ENCODE peak calls at places on chromosomes 12 and 14, in eight cellular contexts. Q is heart left ventricle, H is IMR-90, P is spleen, T is GM23338, J is adipocyte, A is brain microvascular endothelial cell, V is osteoblast. E is an unnamed sample.

GRCh38 chr12:73210574-73211204 is 938.5 kb downstream of the TRHDE start:
- DNase-seq in Q (no peak), H (no peak), P (no peak), T (no peak), J (no peak), A (no peak), V (no peak), E (no peak)

GRCh38 chr14:54673193-54674121 is 106.5 kb downstream of the SAMD4A start:
- DNase-seq in Q (peak; percentile 43), H (peak; percentile 66), P (no peak), T (peak; percentile 51), J (no peak), A (peak; percentile 34), V (no peak), E (no peak)

GRCh38 chr14:32623300-32624093 is 294.4 kb downstream of the AKAP6 start:
- DNase-seq in Q (no peak), H (peak; percentile 19), P (no peak), T (no peak), J (no peak), A (peak; percentile 73), V (no peak), E (no peak)

GRCh38 chr12:42631507-42631906 is 42.0 kb upstream of the PRICKLE1 start:
- DNase-seq in Q (no peak), H (peak; percentile 16), P (no peak), T (no peak), J (peak; percentile 47), A (no peak), V (no peak), E (no peak)

GRCh38 chr12:95473440-95473946 is 459 bp upstream of the METAP2 start:
- DNase-seq in Q (peak; percentile 41), H (peak; percentile 41), P (no peak), T (peak; percentile 43), J (peak; percentile 76), A (peak; percentile 28), V (no peak), E (no peak)

GRCh38 chr14:98816195-98816594 is 455.8 kb downstream of the BCL11B start:
- DNase-seq in Q (no peak), H (no peak), P (no peak), T (no peak), J (no peak), A (no peak), V (no peak), E (no peak)

GRCh38 chr12:112252184-112252583 is 126.8 kb downstream of the TRAFD1 start:
- DNase-seq in Q (no peak), H (peak; percentile 59), P (no peak), T (no peak), J (peak; percentile 50), A (peak; percentile 25), V (no peak), E (no peak)

GRCh38 chr12:125140239-125140917 is 75.1 kb downstream of the AACS start:
- DNase-seq in Q (no peak), H (no peak), P (no peak), T (peak; percentile 63), J (no peak), A (no peak), V (peak; percentile 90), E (no peak)

GRCh38 chr12:42124764-42125371 is 19.8 kb downstream of the GXYLT1 start:
- DNase-seq in Q (no peak), H (no peak), P (no peak), T (no peak), J (no peak), A (no peak), V (no peak), E (no peak)

GRCh38 chr12:47717443-47718193 is 7.7 kb downstream of the ENDOU start:
- DNase-seq in Q (peak; percentile 92), H (peak; percentile 85), P (peak; percentile 84), T (peak; percentile 93), J (peak; percentile 93), A (peak; percentile 77), V (peak; percentile 95), E (peak; percentile 89)

GRCh38 chr12:53198470-53199110 is 8.5 kb downstream of the ITGB7 start:
- DNase-seq in Q (no peak), H (no peak), P (no peak), T (no peak), J (no peak), A (no peak), V (no peak), E (peak; percentile 37)

GRCh38 chr12:59636945-59637656 is 41.3 kb downstream of the SLC16A7 start:
- DNase-seq in Q (no peak), H (no peak), P (no peak), T (no peak), J (no peak), A (no peak), V (no peak), E (no peak)

GRCh38 chr14:105919458-105920150 is 393.2 kb downstream of the TMEM121 start:
- DNase-seq in Q (no peak), H (no peak), P (peak; percentile 43), T (no peak), J (no peak), A (no peak), V (peak; percentile 44), E (peak; percentile 51)

GRCh38 chr14:89648924-89649323 is 231.9 kb upstream of the FOXN3 start:
- DNase-seq in Q (no peak), H (no peak), P (no peak), T (no peak), J (no peak), A (no peak), V (no peak), E (no peak)

GRCh38 chr14:36997843-36998242 is 174.6 kb downstream of the SLC25A21 start:
- DNase-seq in Q (no peak), H (peak; percentile 10), P (no peak), T (no peak), J (peak; percentile 49), A (no peak), V (no peak), E (no peak)

GRCh38 chr12:110307372-110307771 is 26.3 kb downstream of the ATP2A2 start:
- DNase-seq in Q (no peak), H (no peak), P (no peak), T (no peak), J (no peak), A (no peak), V (no peak), E (no peak)

GRCh38 chr12:122140467-122141257 is 33.4 kb downstream of the IL31 start:
- DNase-seq in Q (no peak), H (no peak), P (no peak), T (no peak), J (no peak), A (no peak), V (peak; percentile 71), E (no peak)

DNA sequence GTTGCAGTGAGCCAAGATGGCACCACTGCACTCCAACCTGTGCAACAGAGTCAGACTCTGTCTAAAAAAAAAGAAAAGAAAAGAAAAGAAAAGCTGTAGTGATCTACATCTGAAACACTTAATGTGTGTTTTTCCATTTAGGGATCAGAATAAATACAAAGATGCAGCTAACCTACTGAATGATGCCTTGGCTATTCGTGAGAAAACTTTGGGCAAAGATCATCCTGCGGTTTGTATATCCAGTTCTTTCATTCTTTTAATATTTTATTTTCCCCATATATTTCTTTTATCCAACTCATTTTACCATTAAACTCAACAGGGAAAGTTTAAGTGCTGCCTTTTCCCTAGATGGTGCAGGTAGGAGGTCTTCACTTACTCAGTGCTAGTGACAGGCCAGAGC is 40.4 kb downstream of the KLC1 start:
- DNase-seq in Q (no peak), H (no peak), P (no peak), T (no peak), J (no peak), A (no peak), V (no peak), E (no peak)
- H3K36me3 ChIP-seq in Q (peaks cover 99% of the 10 kb centered on the region), H (peaks cover 55% of the 10 kb centered on the region), P (peaks cover 100% of the 10 kb centered on the region), T (peaks cover 71% of the 10 kb centered on the region), J (peaks cover 80% of the 10 kb centered on the region), A (peaks cover 59% of the 10 kb centered on the region), V (peaks cover 75% of the 10 kb centered on the region), E (peaks cover 15% of the 10 kb centered on the region)

DNA sequence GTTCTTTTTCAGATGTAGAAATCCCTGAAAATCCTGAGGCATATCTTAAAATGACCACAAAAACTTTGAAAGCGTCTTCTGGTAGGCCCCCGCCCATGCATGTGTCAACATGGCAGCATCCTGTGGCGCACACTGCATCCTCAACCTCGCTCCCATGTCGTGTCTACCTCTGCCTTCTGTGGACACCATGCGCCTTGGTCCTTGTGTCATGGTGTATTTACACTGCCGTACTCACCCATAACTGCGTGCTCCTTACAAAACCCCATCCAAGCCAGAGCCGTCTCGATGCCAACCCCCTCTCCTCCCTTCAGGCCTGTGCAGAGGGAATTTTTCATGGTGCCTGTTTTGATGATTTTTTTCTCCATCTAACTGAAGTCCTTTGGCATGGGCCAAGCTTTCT is 78.9 kb downstream of the ESR2 start:
- DNase-seq in Q (no peak), H (no peak), P (no peak), T (no peak), J (no peak), A (no peak), V (no peak), E (no peak)
- H3K36me3 ChIP-seq in Q (peaks cover 95% of the 10 kb centered on the region), H (peaks cover 9% of the 10 kb centered on the region), P (peaks cover 100% of the 10 kb centered on the region), T (peaks cover 30% of the 10 kb centered on the region), J (peaks cover 78% of the 10 kb centered on the region), A (no peaks in the 10 kb centered on the region), V (no peaks in the 10 kb centered on the region), E (peaks cover 10% of the 10 kb centered on the region)

GRCh38 chr12:132064641-132065040 is 79.5 kb downstream of the DDX51 start:
- DNase-seq in Q (no peak), H (no peak), P (peak; percentile 80), T (no peak), J (no peak), A (no peak), V (no peak), E (no peak)

GRCh38 chr12:132062481-132062880 is 81.6 kb downstream of the DDX51 start:
- DNase-seq in Q (no peak), H (no peak), P (peak; percentile 57), T (no peak), J (no peak), A (no peak), V (peak; percentile 1), E (no peak)

GRCh38 chr12:132065203-132065602 is 78.9 kb downstream of the DDX51 start:
- DNase-seq in Q (no peak), H (no peak), P (peak; percentile 71), T (no peak), J (no peak), A (no peak), V (no peak), E (no peak)

GRCh38 chr12:132061641-132062430 is 82.3 kb downstream of the DDX51 start:
- DNase-seq in Q (no peak), H (no peak), P (peak; percentile 72), T (no peak), J (no peak), A (no peak), V (peak; percentile 36), E (peak; percentile 70)

DNA sequence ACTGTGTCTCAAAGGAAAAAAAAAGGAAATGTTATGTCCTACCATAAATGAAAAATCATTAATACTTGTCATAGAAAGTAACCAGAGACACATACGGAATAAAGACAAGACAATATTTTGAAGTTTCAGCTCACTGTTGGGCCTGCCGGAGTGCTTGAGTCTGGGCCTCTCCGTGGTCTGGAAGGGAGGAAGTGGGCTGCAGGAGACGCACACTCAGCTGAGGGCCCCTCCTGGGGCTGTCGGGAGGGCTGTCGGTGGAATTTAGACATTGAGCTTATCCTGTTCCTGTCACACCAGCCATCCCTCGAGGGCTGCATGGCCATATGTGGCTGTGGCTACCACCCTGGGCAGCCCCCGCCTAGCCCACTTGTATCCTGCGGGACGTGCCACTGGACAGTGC is 80.6 kb downstream of the DDX51 start:
- DNase-seq in Q (no peak), H (no peak), P (no peak), T (no peak), J (no peak), A (no peak), V (peak; percentile 34), E (no peak)
- H3K36me3 ChIP-seq in Q (peaks cover 95% of the 10 kb centered on the region), H (peaks cover 60% of the 10 kb centered on the region), P (peaks cover 100% of the 10 kb centered on the region), T (peaks cover 11% of the 10 kb centered on the region), J (peaks cover 89% of the 10 kb centered on the region), A (peaks cover 27% of the 10 kb centered on the region), V (peaks cover 68% of the 10 kb centered on the region), E (peaks cover 3% of the 10 kb centered on the region)

GRCh38 chr14:75119056-75119455 is 7.8 kb downstream of the NEK9 start:
- DNase-seq in Q (no peak), H (peak; percentile 38), P (no peak), T (no peak), J (peak; percentile 38), A (peak; percentile 22), V (no peak), E (no peak)
- H3K36me3 ChIP-seq in Q (peaks cover 91% of the 10 kb centered on the region), H (peaks cover 12% of the 10 kb centered on the region), P (peaks cover 74% of the 10 kb centered on the region), T (no peaks in the 10 kb centered on the region), J (peaks cover 66% of the 10 kb centered on the region), A (peaks cover 14% of the 10 kb centered on the region), V (peaks cover 71% of the 10 kb centered on the region), E (peaks cover 10% of the 10 kb centered on the region)

E was measured in aorta.